ENCODE peak calls at places on chromosomes 11 and 22, in six cellular contexts. C is transverse colon, I is Panc1, K is IMR-90, P is fibroblast of lung, T is foreskin fibroblast. Z is an unnamed sample.

GRCh38 chr11:10572533-10572932 is 4.1 kb upstream of the LYVE1 start:
- DNase-seq in C (no peak), I (no peak), K (no peak), P (no peak), T (no peak), Z (no peak)

GRCh38 chr11:69216609-69217008 is 60.9 kb downstream of the SMIM38 start:
- DNase-seq in C (no peak), I (no peak), K (peak), P (peak), T (no peak), Z (no peak)

GRCh38 chr11:43644626-43645299 is 35.8 kb upstream of the HSD17B12 start:
- DNase-seq in C (peak), I (no peak), K (peak), P (peak), T (peak), Z (peak)

GRCh38 chr22:37529652-37530345 is 10.6 kb upstream of the CARD10 start:
- DNase-seq in C (peak), I (no peak), K (no peak), P (no peak), T (no peak), Z (no peak)

GRCh38 chr11:13834463-13834862 is 128.1 kb upstream of the SPON1 start:
- DNase-seq in C (no peak), I (no peak), K (no peak), P (no peak), T (no peak), Z (no peak)

GRCh38 chr22:28934026-28934425 is 50.7 kb downstream of the ZNRF3 start:
- DNase-seq in C (no peak), I (no peak), K (no peak), P (no peak), T (no peak), Z (no peak)

GRCh38 chr11:2909145-2909914 is 19.9 kb downstream of the PHLDA2 start:
- DNase-seq in C (no peak), I (no peak), K (no peak), P (no peak), T (peak), Z (no peak)

GRCh38 chr11:116835791-116836647 is 1.4 kb downstream of the APOA1 start:
- DNase-seq in C (peak), I (peak), K (peak), P (peak), T (peak), Z (peak)

GRCh38 chr11:17744151-17744940 is 9.8 kb downstream of the KCNC1 start:
- DNase-seq in C (no peak), I (no peak), K (peak), P (peak), T (peak), Z (peak)

GRCh38 chr11:16902182-16902581 is 112.0 kb downstream of the PLEKHA7 start:
- DNase-seq in C (no peak), I (no peak), K (peak), P (no peak), T (no peak), Z (no peak)

GRCh38 chr22:43066844-43067385 is 22.3 kb downstream of the TTLL1 start:
- DNase-seq in C (no peak), I (no peak), K (peak), P (peak), T (peak), Z (peak)

GRCh38 chr11:77139201-77139600 is 11.2 kb downstream of the MYO7A start:
- DNase-seq in C (no peak), I (no peak), K (no peak), P (no peak), T (no peak), Z (no peak)

GRCh38 chr11:73375830-73376167 is 400 bp upstream of the RELT start:
- DNase-seq in C (no peak), I (no peak), K (no peak), P (no peak), T (no peak), Z (no peak)
- H3K4me3 ChIP-seq in C (no peak), I (peak), K (no peak), P (no peak), T (peak), Z (no peak)

GRCh38 chr22:45317551-45318167 is 7.9 kb downstream of the FAM118A start:
- DNase-seq in C (peak), I (no peak), K (peak), P (peak), T (peak), Z (peak)
- TF ChIP-seq CTCF in C (peak), I (no peak), K (peak), P (peak), T (no peak), Z (peak)

GRCh38 chr11:288328-289144 is at the start of gene PGGHG:
- DNase-seq in C (peak), I (no peak), K (no peak), P (no peak), T (peak), Z (no peak)
- H3K4me3 ChIP-seq in C (peak), I (peak), K (peak), P (peak), T (peak), Z (peak)

DNA sequence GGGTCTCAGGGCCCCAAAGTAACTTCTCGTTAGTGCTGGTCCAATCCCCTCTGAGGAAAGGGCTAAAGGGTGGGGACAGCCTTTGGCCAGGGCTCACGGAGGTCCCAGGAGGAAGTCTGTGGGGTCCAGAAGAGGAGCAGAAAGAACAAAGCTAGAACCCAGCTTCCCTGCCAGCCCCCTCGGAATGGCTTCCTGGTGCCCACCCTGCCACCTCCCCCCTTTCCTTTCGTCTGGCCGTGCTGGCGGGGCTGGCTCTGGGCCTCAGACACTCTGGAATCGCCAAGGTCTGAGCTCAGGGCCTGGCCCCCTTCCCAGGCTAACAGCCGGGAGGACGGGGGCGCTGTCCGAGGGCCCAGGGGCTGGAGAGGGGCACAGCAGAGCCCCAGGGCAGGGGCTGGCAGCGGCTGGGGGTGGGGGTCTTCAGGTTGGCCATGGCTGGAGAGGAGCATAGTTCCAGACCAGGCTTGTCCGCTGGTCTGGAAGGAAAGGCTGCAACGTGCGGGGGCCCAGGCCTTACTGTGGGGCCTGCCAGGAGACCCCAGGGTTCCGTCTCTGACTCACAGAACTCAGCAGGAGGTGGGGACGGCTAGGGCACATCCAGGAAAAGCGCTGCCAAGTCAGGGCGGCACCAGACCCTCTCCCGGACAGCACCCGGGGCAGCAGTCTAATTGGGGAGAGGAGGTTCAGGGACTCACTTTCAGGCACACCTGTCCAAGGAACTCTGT is 788 bp upstream of the LTBP3 start:
- DNase-seq in C (no peak), I (no peak), K (peak), P (peak), T (peak), Z (no peak)
- TF ChIP-seq CTCF in C (no peak), I (no peak), K (peak), P (no peak), T (no peak), Z (no peak)